ENCODE peak calls at places on chromosomes 7 and 10, in six cellular contexts. V is lower lobe of right lung; C is NCI-H2227 treated with DMSO at 0.1 percent for 48 hours; K is Calu3; F is naive thymus-derived CD4-positive, alpha-beta T cell; W is LoVo. I is an unnamed sample.
A peak's percentile ranks its signal among the peaks of the same experiment; 100 is the strongest.

GRCh38 chr10:45408421-45409319 is 34.7 kb downstream of the ALOX5 start:
- DNase-seq in K (no peak), F (no peak), C (no peak), V (no peak), W (no peak), I (no peak)

GRCh38 chr10:127338391-127339108 is 142.2 kb upstream of the INSYN2A start:
- DNase-seq in W (no peak), F (no peak), C (no peak), K (no peak), V (no peak), I (no peak)

GRCh38 chr10:34789993-34790506 is 25.0 kb downstream of the PARD3 start:
- DNase-seq in C (no peak), W (peak; percentile 36), F (no peak), K (peak; percentile 44), V (no peak), I (no peak)

GRCh38 chr10:88879754-88880286 is at the start of gene STAMBPL1:
- DNase-seq in K (peak; percentile 45), C (peak; percentile 45), F (peak; percentile 69), W (no peak), V (no peak), I (no peak)

GRCh38 chr10:58241346-58241745 is 26.3 kb downstream of the IPMK start:
- DNase-seq in K (no peak), V (no peak), C (no peak), F (no peak), W (no peak), I (no peak)

GRCh38 chr7:92735707-92736106 is 100.7 kb downstream of the CDK6 start:
- DNase-seq in V (no peak), C (no peak), W (no peak), F (no peak), K (no peak), I (no peak)

GRCh38 chr10:64547168-64547567 is 1026.0 kb downstream of the REEP3 start:
- DNase-seq in V (no peak), W (no peak), C (no peak), F (no peak), K (no peak), I (no peak)

GRCh38 chr10:15120523-15120922 is 23.4 kb downstream of the RPP38 start:
- DNase-seq in C (no peak), V (no peak), F (no peak), W (no peak), K (no peak), I (no peak)

GRCh38 chr10:10589540-10589939 is 428.1 kb upstream of the CELF2 start:
- DNase-seq in W (no peak), K (peak; percentile 2), F (no peak), C (no peak), V (no peak), I (no peak)

GRCh38 chr7:142024547-142024946 is 28.9 kb downstream of the MGAM start:
- DNase-seq in K (no peak), W (no peak), C (no peak), F (no peak), V (no peak), I (no peak)

GRCh38 chr7:30869794-30870491 is 41.7 kb upstream of the AQP1 start:
- DNase-seq in W (no peak), C (peak; percentile 40), K (no peak), V (no peak), F (no peak), I (no peak)

I was measured in SK-N-MC.